ENCODE peak calls at places on chromosomes 13 and 19, in seven cellular contexts. G, Y, W, H, K, C and I are unnamed samples.

GRCh38 chr19:47036233-47036651 is 12.2 kb downstream of the TMEM160 start:
- DNase-seq in W (no peak), K (peak), H (no peak), C (no peak), G (no peak), Y (no peak), I (no peak)

GRCh38 chr13:99459101-99459500 is 42.2 kb upstream of the TM9SF2 start:
- DNase-seq in G (no peak), Y (no peak), W (no peak), H (no peak), K (no peak), C (no peak), I (no peak)

GRCh38 chr19:17806945-17807344 is 12.0 kb downstream of the B3GNT3 start:
- DNase-seq in C (no peak), H (no peak), Y (no peak), W (peak), K (no peak), G (no peak), I (no peak)

GRCh38 chr19:44552324-44552723 is 22.8 kb upstream of the CEACAM20 start:
- DNase-seq in K (no peak), W (peak), C (no peak), H (no peak), G (no peak), Y (no peak), I (peak)

GRCh38 chr13:99035715-99036114 is 57.9 kb upstream of the DOCK9 start:
- DNase-seq in Y (no peak), C (no peak), H (no peak), K (no peak), G (no peak), W (no peak), I (no peak)

GRCh38 chr19:54430306-54431254 is 15.3 kb downstream of the TTYH1 start:
- DNase-seq in K (peak), G (no peak), C (no peak), Y (no peak), H (no peak), W (peak), I (peak)

GRCh38 chr13:110347535-110348308 is 40.6 kb downstream of the COL4A2 start:
- DNase-seq in H (peak), Y (peak), G (no peak), K (no peak), W (no peak), C (no peak), I (no peak)

GRCh38 chr19:16338470-16339360 is 14.1 kb downstream of the KLF2 start:
- DNase-seq in W (peak), C (no peak), H (peak), Y (peak), K (peak), G (peak), I (no peak)

GRCh38 chr13:113952983-113953520 is 20.8 kb downstream of the C13orf46 start:
- DNase-seq in K (no peak), C (no peak), G (no peak), W (no peak), Y (peak), H (no peak), I (no peak)

GRCh38 chr19:34577531-34578101 is 96.1 kb downstream of the WTIP start:
- DNase-seq in C (no peak), Y (no peak), K (no peak), G (no peak), W (no peak), H (no peak), I (no peak)

GRCh38 chr13:102597029-102598015 is 536 bp downstream of the TPP2 start:
- DNase-seq in C (no peak), W (peak), G (no peak), Y (peak), K (peak), H (no peak), I (peak)

GRCh38 chr19:49338023-49338677 is 2.9 kb downstream of the CD37 start:
- DNase-seq in W (no peak), K (no peak), C (no peak), H (no peak), Y (no peak), G (no peak), I (no peak)

GRCh38 chr19:31598730-31599238 is 249.5 kb upstream of the TSHZ3 start:
- DNase-seq in W (no peak), C (no peak), G (no peak), Y (no peak), K (no peak), H (no peak), I (no peak)

GRCh38 chr19:49859838-49860715 is 7.3 kb downstream of the PNKP start:
- DNase-seq in G (no peak), C (no peak), K (no peak), H (no peak), Y (no peak), W (no peak), I (peak)

GRCh38 chr19:2887391-2887914 is 13.3 kb upstream of the ZNF57 start:
- DNase-seq in K (peak), C (no peak), W (no peak), H (peak), Y (no peak), G (peak), I (peak)

GRCh38 chr19:2519482-2519881 is 43.6 kb downstream of the GADD45B start:
- DNase-seq in H (no peak), G (no peak), Y (no peak), C (no peak), K (no peak), W (no peak), I (no peak)

GRCh38 chr13:26132756-26133155 is 80.9 kb upstream of the SHISA2 start:
- DNase-seq in H (no peak), Y (no peak), C (no peak), W (no peak), K (no peak), G (no peak), I (peak)

GRCh38 chr19:13844130-13844631 is 32.8 kb upstream of the NANOS3 start:
- DNase-seq in Y (no peak), W (no peak), C (no peak), K (no peak), G (no peak), H (no peak), I (no peak)

GRCh38 chr19:18423258-18424020 is 4.2 kb downstream of the SSBP4 start:
- DNase-seq in W (no peak), G (no peak), C (no peak), K (no peak), H (no peak), Y (no peak), I (no peak)